ENCODE peak calls at places on chromosome 13, in five cellular contexts. J is left cardiac atrium; X is posterior cingulate gyrus; T is CD4-positive, CD25-positive, alpha-beta regulatory T cell; A is effector memory CD4-positive, alpha-beta T cell. C is an unnamed sample.

GRCh38 chr13:43005460-43006236 is 13.6 kb upstream of the EPSTI1 start:
- DNase-seq in A (no peak), X (no peak), J (no peak), T (no peak), C (no peak)

GRCh38 chr13:45932611-45933182 is 81.1 kb upstream of the SIAH3 start:
- DNase-seq in A (no peak), J (no peak), T (no peak), X (no peak), C (no peak)

GRCh38 chr13:110397445-110397844 is 90.4 kb downstream of the COL4A2 start:
- DNase-seq in X (peak; percentile 93), J (peak; percentile 53), A (no peak), T (no peak), C (no peak)

GRCh38 chr13:72808917-72809500 is 27.1 kb downstream of the PIBF1 start:
- DNase-seq in X (no peak), A (no peak), T (peak; percentile 48), J (no peak), C (peak; percentile 5)

GRCh38 chr13:79912403-79912802 is 428.5 kb downstream of the SPRY2 start:
- DNase-seq in A (no peak), X (no peak), J (no peak), T (no peak), C (no peak)

GRCh38 chr13:102089177-102089576 is 312.7 kb downstream of the FGF14 start:
- DNase-seq in T (no peak), J (no peak), A (no peak), X (no peak), C (no peak)

GRCh38 chr13:39263033-39263432 is 224.8 kb downstream of the NHLRC3 start:
- DNase-seq in T (peak; percentile 46), A (no peak), X (no peak), J (peak; percentile 37), C (peak; percentile 28)

GRCh38 chr13:54591540-54591939 is 1562.9 kb downstream of the OLFM4 start:
- DNase-seq in T (no peak), A (no peak), J (no peak), X (no peak), C (no peak)

GRCh38 chr13:87975035-87975434 is 303.9 kb downstream of the SLITRK5 start:
- DNase-seq in T (no peak), J (no peak), X (no peak), A (no peak), C (no peak)

GRCh38 chr13:109162248-109163051 is 533.0 kb downstream of the MYO16 start:
- DNase-seq in A (no peak), J (no peak), T (peak; percentile 12), X (no peak), C (no peak)

GRCh38 chr13:57716295-57716694 is 84.8 kb downstream of the PCDH17 start:
- DNase-seq in X (no peak), J (no peak), T (no peak), A (no peak), C (no peak)

GRCh38 chr13:111968611-111969010 is 98.3 kb upstream of the SOX1 start:
- DNase-seq in X (no peak), A (no peak), T (no peak), J (no peak), C (no peak)

GRCh38 chr13:37058801-37059135 is 720 bp downstream of the SUPT20H start:
- DNase-seq in X (peak; percentile 75), T (no peak), J (no peak), A (no peak), C (no peak)

GRCh38 chr13:100423375-100423774 is 165.2 kb downstream of the GGACT start:
- DNase-seq in T (no peak), A (no peak), J (no peak), X (no peak), C (no peak)

GRCh38 chr13:113952983-113953520 is 20.8 kb downstream of the C13orf46 start:
- DNase-seq in A (no peak), X (no peak), T (no peak), J (peak; percentile 23), C (no peak)

GRCh38 chr13:94711561-94712286 is 621 bp downstream of the SOX21 start:
- DNase-seq in T (peak; percentile 40), A (no peak), X (peak; percentile 77), J (no peak), C (no peak)

GRCh38 chr13:63737418-63737817 is 2321.8 kb upstream of the PCDH20 start:
- DNase-seq in J (no peak), T (no peak), X (peak; percentile 61), A (no peak), C (no peak)